ENCODE peak calls at places on chromosomes 7 and 10, in eight cellular contexts. One of them, this sample, is unnamed.

GRCh38 chr10:65234261-65234660 is 1691.6 kb upstream of the LRRTM3 start:
- DNase-seq in AG04449: no peak
- DNase-seq in NB4: no peak
- DNase-seq in stimulated activated CD4-positive, alpha-beta T cell treated with anti-CD3 and anti-CD28 coated beads, TNF-alpha, amount 100 ng/mL, for 1 hour: no peak
- DNase-seq in KBM-7: no peak
- DNase-seq in SHP77: no peak
- DNase-seq in left ventricle myocardium superior: no peak
- DNase-seq in GF-D8: no peak
- DNase-seq in this sample: no peak

GRCh38 chr7:116283595-116284204 is 73.4 kb downstream of the TES start:
- DNase-seq in GF-D8: no peak
- DNase-seq in SHP77: no peak
- DNase-seq in AG04449: no peak
- DNase-seq in NB4: no peak
- DNase-seq in KBM-7: no peak
- DNase-seq in left ventricle myocardium superior: no peak
- DNase-seq in stimulated activated CD4-positive, alpha-beta T cell treated with anti-CD3 and anti-CD28 coated beads, TNF-alpha, amount 100 ng/mL, for 1 hour: no peak
- DNase-seq in this sample: no peak

GRCh38 chr10:60521974-60522405 is 132.3 kb upstream of the ANK3 start:
- DNase-seq in NB4: no peak
- DNase-seq in stimulated activated CD4-positive, alpha-beta T cell treated with anti-CD3 and anti-CD28 coated beads, TNF-alpha, amount 100 ng/mL, for 1 hour: no peak
- DNase-seq in left ventricle myocardium superior: no peak
- DNase-seq in AG04449: no peak
- DNase-seq in SHP77: no peak
- DNase-seq in GF-D8: no peak
- DNase-seq in KBM-7: no peak
- DNase-seq in this sample: no peak

GRCh38 chr7:146116452-146117219 is at the start of gene CNTNAP2:
- DNase-seq in SHP77: peak
- DNase-seq in AG04449: no peak
- DNase-seq in GF-D8: no peak
- DNase-seq in KBM-7: no peak
- DNase-seq in NB4: no peak
- DNase-seq in left ventricle myocardium superior: peak
- DNase-seq in stimulated activated CD4-positive, alpha-beta T cell treated with anti-CD3 and anti-CD28 coated beads, TNF-alpha, amount 100 ng/mL, for 1 hour: no peak
- DNase-seq in this sample: no peak

GRCh38 chr10:61076572-61077114 is 132.7 kb upstream of the RHOBTB1 start:
- DNase-seq in SHP77: no peak
- DNase-seq in left ventricle myocardium superior: no peak
- DNase-seq in GF-D8: no peak
- DNase-seq in NB4: no peak
- DNase-seq in AG04449: no peak
- DNase-seq in stimulated activated CD4-positive, alpha-beta T cell treated with anti-CD3 and anti-CD28 coated beads, TNF-alpha, amount 100 ng/mL, for 1 hour: no peak
- DNase-seq in KBM-7: peak
- DNase-seq in this sample: no peak

GRCh38 chr7:92485267-92485892 is 7.6 kb upstream of the ERVW-1 start:
- DNase-seq in left ventricle myocardium superior: no peak
- DNase-seq in KBM-7: no peak
- DNase-seq in stimulated activated CD4-positive, alpha-beta T cell treated with anti-CD3 and anti-CD28 coated beads, TNF-alpha, amount 100 ng/mL, for 1 hour: no peak
- DNase-seq in AG04449: no peak
- DNase-seq in GF-D8: no peak
- DNase-seq in NB4: no peak
- DNase-seq in SHP77: no peak
- DNase-seq in this sample: no peak

GRCh38 chr10:133475821-133476640 is 22.3 kb downstream of the SCART1 start:
- DNase-seq in stimulated activated CD4-positive, alpha-beta T cell treated with anti-CD3 and anti-CD28 coated beads, TNF-alpha, amount 100 ng/mL, for 1 hour: no peak
- DNase-seq in AG04449: no peak
- DNase-seq in GF-D8: no peak
- DNase-seq in KBM-7: no peak
- DNase-seq in left ventricle myocardium superior: no peak
- DNase-seq in NB4: no peak
- DNase-seq in SHP77: no peak
- DNase-seq in this sample: no peak

GRCh38 chr10:13140627-13141190 is 20.6 kb upstream of the MCM10 start:
- DNase-seq in GF-D8: no peak
- DNase-seq in left ventricle myocardium superior: no peak
- DNase-seq in SHP77: no peak
- DNase-seq in KBM-7: no peak
- DNase-seq in NB4: no peak
- DNase-seq in stimulated activated CD4-positive, alpha-beta T cell treated with anti-CD3 and anti-CD28 coated beads, TNF-alpha, amount 100 ng/mL, for 1 hour: no peak
- DNase-seq in AG04449: no peak
- DNase-seq in this sample: no peak

GRCh38 chr7:34539003-34539402 is 119.0 kb upstream of the NPSR1 start:
- DNase-seq in AG04449: no peak
- DNase-seq in stimulated activated CD4-positive, alpha-beta T cell treated with anti-CD3 and anti-CD28 coated beads, TNF-alpha, amount 100 ng/mL, for 1 hour: no peak
- DNase-seq in SHP77: no peak
- DNase-seq in NB4: no peak
- DNase-seq in GF-D8: no peak
- DNase-seq in left ventricle myocardium superior: no peak
- DNase-seq in KBM-7: no peak
- DNase-seq in this sample: no peak

GRCh38 chr10:101903827-101904520 is 60.4 kb upstream of the KCNIP2 start:
- DNase-seq in left ventricle myocardium superior: no peak
- DNase-seq in SHP77: peak
- DNase-seq in GF-D8: no peak
- DNase-seq in KBM-7: no peak
- DNase-seq in NB4: no peak
- DNase-seq in AG04449: no peak
- DNase-seq in stimulated activated CD4-positive, alpha-beta T cell treated with anti-CD3 and anti-CD28 coated beads, TNF-alpha, amount 100 ng/mL, for 1 hour: no peak
- DNase-seq in this sample: no peak

GRCh38 chr7:130127404-130128395 is 57.4 kb downstream of the KLHDC10 start:
- DNase-seq in left ventricle myocardium superior: no peak
- DNase-seq in KBM-7: no peak
- DNase-seq in NB4: no peak
- DNase-seq in AG04449: no peak
- DNase-seq in SHP77: no peak
- DNase-seq in GF-D8: no peak
- DNase-seq in stimulated activated CD4-positive, alpha-beta T cell treated with anti-CD3 and anti-CD28 coated beads, TNF-alpha, amount 100 ng/mL, for 1 hour: no peak
- DNase-seq in this sample: no peak

GRCh38 chr10:95604630-95605029 is 43.5 kb upstream of the SORBS1 start:
- DNase-seq in AG04449: no peak
- DNase-seq in NB4: no peak
- DNase-seq in SHP77: no peak
- DNase-seq in KBM-7: no peak
- DNase-seq in stimulated activated CD4-positive, alpha-beta T cell treated with anti-CD3 and anti-CD28 coated beads, TNF-alpha, amount 100 ng/mL, for 1 hour: no peak
- DNase-seq in left ventricle myocardium superior: no peak
- DNase-seq in GF-D8: no peak
- DNase-seq in this sample: no peak